ENCODE peak calls at places on chromosomes 16 and 17, in four cellular contexts. X, W, Q and K are unnamed samples.

GRCh38 chr17:74646231-74646630 is 22.7 kb upstream of the CD300E start:
- DNase-seq in X (peak; percentile 16), W (no peak), Q (peak; percentile 13), K (no peak)

GRCh38 chr17:4433515-4434031 is at the start of gene SPNS3:
- DNase-seq in X (no peak), W (no peak), Q (no peak), K (no peak)

GRCh38 chr17:933168-934083 is 46.1 kb downstream of the NXN start:
- DNase-seq in X (peak; percentile 34), W (no peak), Q (peak; percentile 75), K (no peak)

GRCh38 chr16:27781981-27782880 is 232.3 kb downstream of the KATNIP start:
- DNase-seq in X (no peak), W (no peak), Q (no peak), K (no peak)

GRCh38 chr17:48615963-48616718 is 1.0 kb upstream of the HOXB8 start:
- DNase-seq in X (no peak), W (no peak), Q (no peak), K (no peak)

GRCh38 chr16:71499775-71500364 is 10.7 kb upstream of the ZNF19 start:
- DNase-seq in X (peak; percentile 63), W (peak; percentile 28), Q (peak; percentile 68), K (peak; percentile 44)

GRCh38 chr17:14203392-14203791 is 33.3 kb downstream of the CDRT15 start:
- DNase-seq in X (peak; percentile 44), W (no peak), Q (no peak), K (no peak)

GRCh38 chr17:55763856-55764255 is 13.0 kb downstream of the PCTP start:
- DNase-seq in X (no peak), W (no peak), Q (no peak), K (no peak)

GRCh38 chr17:73586153-73586906 is 57.9 kb downstream of the SDK2 start:
- DNase-seq in X (no peak), W (no peak), Q (no peak), K (no peak)

GRCh38 chr17:55360971-55361370 is 60.7 kb downstream of the MMD start:
- DNase-seq in X (no peak), W (no peak), Q (no peak), K (no peak)

GRCh38 chr17:64507418-64507766 is 615 bp downstream of the CEP95 start:
- DNase-seq in X (peak; percentile 47), W (no peak), Q (peak; percentile 76), K (no peak)

GRCh38 chr16:84600343-84601229 is 17.3 kb downstream of the COTL1 start:
- DNase-seq in X (peak; percentile 71), W (peak; percentile 91), Q (no peak), K (no peak)

GRCh38 chr16:87246269-87247065 is 70.7 kb downstream of the C16orf95 start:
- DNase-seq in X (no peak), W (no peak), Q (peak; percentile 71), K (no peak)

GRCh38 chr17:81416612-81417011 is 21.4 kb downstream of the BAHCC1 start:
- DNase-seq in X (no peak), W (no peak), Q (no peak), K (no peak)

GRCh38 chr17:39408360-39408759 is 6.9 kb upstream of the FBXL20 start:
- DNase-seq in X (no peak), W (no peak), Q (no peak), K (no peak)

GRCh38 chr16:5678371-5678770 is 580.8 kb upstream of the EEF2KMT start:
- DNase-seq in X (peak; percentile 15), W (no peak), Q (no peak), K (no peak)

GRCh38 chr17:21171309-21171922 is 42.5 kb downstream of the TMEM11 start:
- DNase-seq in X (no peak), W (peak; percentile 51), Q (no peak), K (no peak)

GRCh38 chr17:68760141-68760475 is 158.9 kb upstream of the FAM20A start:
- DNase-seq in X (no peak), W (no peak), Q (no peak), K (no peak)
- TF ChIP-seq CTCF in X (no peak), W (no peak), Q (no peak), K (no peak)

GRCh38 chr16:89685916-89686315 is 573 bp upstream of the CDK10 start:
- DNase-seq in X (no peak), W (no peak), Q (no peak), K (no peak)

GRCh38 chr16:89689142-89689541 is 2.7 kb downstream of the CDK10 start:
- DNase-seq in X (no peak), W (no peak), Q (no peak), K (no peak)

GRCh38 chr16:89687092-89687940 is 827 bp downstream of the CDK10 start:
- DNase-seq in X (peak; percentile 41), W (peak; percentile 24), Q (peak; percentile 99), K (no peak)

GRCh38 chr16:89688395-89688794 is 1.9 kb downstream of the CDK10 start:
- DNase-seq in X (no peak), W (no peak), Q (no peak), K (no peak)

GRCh38 chr16:89686520-89687091 is at the start of gene CDK10:
- DNase-seq in X (peak; percentile 98), W (peak; percentile 61), Q (no peak), K (peak; percentile 94)
- TF ChIP-seq ETV6 in X (no peak), W (no peak), Q (no peak), K (peak; percentile 91)

DNA sequence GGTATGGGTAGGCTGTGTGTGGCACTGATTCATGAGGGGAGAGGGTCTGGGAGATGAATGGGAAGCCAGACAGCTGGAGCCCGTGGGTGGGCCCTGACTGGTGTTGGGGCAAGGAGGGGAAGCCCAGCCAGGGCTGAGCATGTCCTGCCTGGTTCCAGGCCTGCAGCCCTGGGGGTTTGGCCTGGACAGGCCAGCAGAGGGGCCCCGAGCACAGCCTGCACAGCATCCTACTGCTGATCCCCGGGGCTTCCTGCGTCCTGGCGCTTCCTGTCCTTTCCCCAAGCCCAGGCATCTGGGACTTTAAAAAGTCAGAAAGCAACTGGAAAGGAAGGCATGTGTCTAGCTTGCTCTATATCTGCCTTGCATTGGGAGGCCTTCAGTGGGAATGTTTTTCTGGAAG is 4.6 kb upstream of the MVD start:
- DNase-seq in X (no peak), W (no peak), Q (no peak), K (no peak)
- TF ChIP-seq CTCF in X (no peak), W (no peak), Q (no peak), K (no peak)

GRCh38 chr16:19850131-19850817 is 34.4 kb downstream of the GPRC5B start:
- DNase-seq in X (no peak), W (no peak), Q (no peak), K (no peak)
- TF ChIP-seq ETV6 in X (no peak), W (no peak), Q (no peak), K (no peak)

GRCh38 chr17:40433551-40434384 is 9.5 kb upstream of the IGFBP4 start:
- DNase-seq in X (peak; percentile 59), W (no peak), Q (no peak), K (peak; percentile 75)
- TF ChIP-seq CTCF in X (peak; percentile 86), W (peak; percentile 46), Q (peak; percentile 75), K (peak; percentile 66)